ENCODE peak calls at places on chromosomes 12 and 14, in five cellular contexts. O is LHCN-M2; P is activated naive CD4-positive, alpha-beta T cell; U is EH; B is H7. D is an unnamed sample.

GRCh38 chr12:5511644-5512584 is 80.0 kb downstream of the NTF3 start:
- DNase-seq in P (no peak), O (peak; percentile 4), U (peak; percentile 61), B (peak; percentile 85), D (no peak)

GRCh38 chr12:101004891-101005290 is 205.1 kb downstream of the SLC5A8 start:
- DNase-seq in O (peak; percentile 19), U (peak; percentile 35), B (no peak), P (no peak), D (no peak)

GRCh38 chr14:94376976-94377865 is 11.2 kb downstream of the SERPINA1 start:
- DNase-seq in U (no peak), B (peak; percentile 8), O (no peak), P (no peak), D (no peak)

GRCh38 chr12:125228519-125229260 is 163.5 kb downstream of the AACS start:
- DNase-seq in B (peak; percentile 77), U (no peak), O (no peak), P (no peak), D (peak; percentile 39)

GRCh38 chr14:22303589-22304195 is 285.3 kb downstream of the DAD1 start:
- DNase-seq in P (no peak), O (peak; percentile 5), B (peak; percentile 41), U (peak; percentile 7), D (no peak)

GRCh38 chr14:20848316-20848954 is 42.8 kb upstream of the RNASE3 start:
- DNase-seq in P (no peak), B (no peak), O (peak; percentile 14), U (peak; percentile 44), D (no peak)

GRCh38 chr12:88360349-88360748 is 218.2 kb downstream of the TMTC3 start:
- DNase-seq in U (no peak), O (no peak), P (no peak), B (no peak), D (no peak)

GRCh38 chr12:92255741-92256140 is 110.1 kb upstream of the BTG1 start:
- DNase-seq in B (no peak), O (peak; percentile 15), P (no peak), U (no peak), D (no peak)

GRCh38 chr12:52440821-52441319 is 6.7 kb upstream of the KRT75 start:
- DNase-seq in P (no peak), U (peak; percentile 85), B (no peak), O (no peak), D (peak; percentile 36)

GRCh38 chr14:38350102-38350501 is 94.2 kb upstream of the CLEC14A start:
- DNase-seq in B (no peak), U (no peak), O (no peak), P (no peak), D (no peak)

GRCh38 chr14:102659797-102660196 is 67.3 kb downstream of the RCOR1 start:
- DNase-seq in B (no peak), U (peak; percentile 66), O (peak; percentile 47), P (no peak), D (no peak)

GRCh38 chr12:93256258-93256969 is 121.3 kb upstream of the NUDT4 start:
- DNase-seq in P (no peak), U (peak; percentile 61), O (no peak), B (no peak), D (no peak)

GRCh38 chr12:48988030-48988649 is 10.0 kb downstream of the WNT1 start:
- DNase-seq in P (peak; percentile 50), U (peak; percentile 61), B (peak; percentile 92), O (peak; percentile 40), D (peak; percentile 90)

GRCh38 chr12:104823985-104824441 is 134.1 kb downstream of the SLC41A2 start:
- DNase-seq in U (no peak), B (no peak), O (no peak), P (no peak), D (no peak)

GRCh38 chr12:54292083-54292930 is 8.5 kb downstream of the NFE2 start:
- DNase-seq in B (no peak), U (no peak), P (no peak), O (no peak), D (no peak)

GRCh38 chr14:68361231-68361630 is 431.6 kb downstream of the ZFP36L1 start:
- DNase-seq in O (peak; percentile 28), B (no peak), P (no peak), U (peak; percentile 92), D (no peak)

GRCh38 chr12:93223440-93224426 is 154.0 kb upstream of the NUDT4 start:
- DNase-seq in O (peak; percentile 44), B (no peak), U (peak; percentile 46), P (no peak), D (no peak)